ENCODE peak calls at places on chromosomes 16 and 17, in six cellular contexts. One of them, this sample, is unnamed.

GRCh38 chr16:54544553-54545180 is 258.1 kb upstream of the IRX3 start:
- DNase-seq in fibroblast of pulmonary artery: no peak
- DNase-seq in hepatic stellate cell: no peak
- DNase-seq in NCI-H774: no peak
- DNase-seq in amygdala: no peak
- DNase-seq in NCI-H446 treated with DMSO at 0.1 percent for 48 hours: no peak
- DNase-seq in this sample: no peak

GRCh38 chr17:57905875-57906455 is 49.2 kb downstream of the CUEDC1 start:
- DNase-seq in fibroblast of pulmonary artery: no peak
- DNase-seq in hepatic stellate cell: no peak
- DNase-seq in NCI-H774: no peak
- DNase-seq in amygdala: no peak
- DNase-seq in NCI-H446 treated with DMSO at 0.1 percent for 48 hours: no peak
- DNase-seq in this sample: no peak

GRCh38 chr17:15194859-15195277 is 70.3 kb downstream of the PMP22 start:
- DNase-seq in fibroblast of pulmonary artery: no peak
- DNase-seq in hepatic stellate cell: no peak
- DNase-seq in NCI-H774: peak
- DNase-seq in amygdala: no peak
- DNase-seq in NCI-H446 treated with DMSO at 0.1 percent for 48 hours: no peak
- DNase-seq in this sample: no peak

GRCh38 chr16:67236551-67237395 is 9.8 kb downstream of the TMEM208 start:
- DNase-seq in fibroblast of pulmonary artery: peak
- DNase-seq in hepatic stellate cell: peak
- DNase-seq in NCI-H774: peak
- DNase-seq in amygdala: no peak
- DNase-seq in NCI-H446 treated with DMSO at 0.1 percent for 48 hours: no peak
- DNase-seq in this sample: peak

GRCh38 chr16:75138636-75139035 is 9.7 kb upstream of the ZFP1 start:
- DNase-seq in fibroblast of pulmonary artery: peak
- DNase-seq in hepatic stellate cell: no peak
- DNase-seq in NCI-H774: no peak
- DNase-seq in amygdala: no peak
- DNase-seq in NCI-H446 treated with DMSO at 0.1 percent for 48 hours: no peak
- DNase-seq in this sample: no peak

GRCh38 chr16:11603331-11603750 is 16.6 kb upstream of the LITAF start:
- DNase-seq in fibroblast of pulmonary artery: peak
- DNase-seq in hepatic stellate cell: no peak
- DNase-seq in NCI-H774: no peak
- DNase-seq in amygdala: no peak
- DNase-seq in NCI-H446 treated with DMSO at 0.1 percent for 48 hours: no peak
- DNase-seq in this sample: no peak

GRCh38 chr16:11038305-11038704 is 93.9 kb downstream of the CLEC16A start:
- DNase-seq in fibroblast of pulmonary artery: no peak
- DNase-seq in hepatic stellate cell: no peak
- DNase-seq in NCI-H774: no peak
- DNase-seq in amygdala: no peak
- DNase-seq in NCI-H446 treated with DMSO at 0.1 percent for 48 hours: no peak
- DNase-seq in this sample: no peak

GRCh38 chr17:81870155-81870977 is 771 bp downstream of the ARHGDIA start:
- DNase-seq in fibroblast of pulmonary artery: peak
- DNase-seq in hepatic stellate cell: no peak
- DNase-seq in NCI-H774: no peak
- DNase-seq in amygdala: no peak
- DNase-seq in NCI-H446 treated with DMSO at 0.1 percent for 48 hours: no peak
- DNase-seq in this sample: peak

GRCh38 chr17:26963163-26963503 is 330.8 kb upstream of the WSB1 start:
- DNase-seq in fibroblast of pulmonary artery: no peak
- DNase-seq in hepatic stellate cell: no peak
- DNase-seq in NCI-H774: no peak
- DNase-seq in amygdala: no peak
- DNase-seq in NCI-H446 treated with DMSO at 0.1 percent for 48 hours: no peak
- DNase-seq in this sample: no peak

GRCh38 chr17:44775838-44776621 is 17.2 kb downstream of the ADAM11 start:
- DNase-seq in fibroblast of pulmonary artery: no peak
- DNase-seq in hepatic stellate cell: no peak
- DNase-seq in NCI-H774: no peak
- DNase-seq in amygdala: peak
- DNase-seq in NCI-H446 treated with DMSO at 0.1 percent for 48 hours: no peak
- DNase-seq in this sample: no peak

GRCh38 chr17:31627960-31628359 is 231.1 kb downstream of the COPRS start:
- DNase-seq in fibroblast of pulmonary artery: peak
- DNase-seq in hepatic stellate cell: peak
- DNase-seq in NCI-H774: no peak
- DNase-seq in amygdala: no peak
- DNase-seq in NCI-H446 treated with DMSO at 0.1 percent for 48 hours: no peak
- DNase-seq in this sample: no peak

GRCh38 chr17:882827-883585 is 96.6 kb downstream of the NXN start:
- DNase-seq in fibroblast of pulmonary artery: peak
- DNase-seq in hepatic stellate cell: no peak
- DNase-seq in NCI-H774: no peak
- DNase-seq in amygdala: no peak
- DNase-seq in NCI-H446 treated with DMSO at 0.1 percent for 48 hours: no peak
- DNase-seq in this sample: no peak

GRCh38 chr17:604719-605118 is 109.9 kb downstream of the VPS53 start:
- DNase-seq in fibroblast of pulmonary artery: peak
- DNase-seq in hepatic stellate cell: no peak
- DNase-seq in NCI-H774: no peak
- DNase-seq in amygdala: no peak
- DNase-seq in NCI-H446 treated with DMSO at 0.1 percent for 48 hours: no peak
- DNase-seq in this sample: no peak

GRCh38 chr16:11210260-11210659 is 45.7 kb downstream of the SOCS1 start:
- DNase-seq in fibroblast of pulmonary artery: no peak
- DNase-seq in hepatic stellate cell: no peak
- DNase-seq in NCI-H774: no peak
- DNase-seq in amygdala: no peak
- DNase-seq in NCI-H446 treated with DMSO at 0.1 percent for 48 hours: no peak
- DNase-seq in this sample: no peak

GRCh38 chr17:55693244-55694216 is 29.1 kb downstream of the TMEM100 start:
- DNase-seq in fibroblast of pulmonary artery: peak
- DNase-seq in hepatic stellate cell: no peak
- DNase-seq in NCI-H774: no peak
- DNase-seq in amygdala: no peak
- DNase-seq in NCI-H446 treated with DMSO at 0.1 percent for 48 hours: no peak
- DNase-seq in this sample: no peak

GRCh38 chr16:87317766-87318121 is 552 bp upstream of the C16orf95 start:
- DNase-seq in fibroblast of pulmonary artery: peak
- DNase-seq in hepatic stellate cell: peak
- DNase-seq in NCI-H774: no peak
- DNase-seq in amygdala: no peak
- DNase-seq in NCI-H446 treated with DMSO at 0.1 percent for 48 hours: no peak
- DNase-seq in this sample: no peak